ENCODE peak calls at places on chromosomes 5 and 9, in six cellular contexts. V is DND-41; D is GM23248; M is CD4-positive, alpha-beta memory T cell; J is aorta; S is suprapubic skin. E is an unnamed sample. For H3K9me3 and H3K36me3, the result is how much of the 10 kb centered on the place peaks cover.

GRCh38 chr5:94857119-94857518 is 238.7 kb downstream of the SLF1 start:
- DNase-seq in V (no peak), D (no peak), M (no peak), J (no peak), S (no peak), E (no peak)

GRCh38 chr9:137632432-137633161 is 13.8 kb downstream of the EHMT1 start:
- DNase-seq in V (no peak), D (peak), M (no peak), J (no peak), S (no peak), E (no peak)

GRCh38 chr5:23035555-23036090 is 182.5 kb upstream of the CDH12 start:
- DNase-seq in V (no peak), D (no peak), M (no peak), J (no peak), S (no peak), E (no peak)

GRCh38 chr9:70480405-70480980 is 66.0 kb upstream of the KLF9 start:
- DNase-seq in V (no peak), D (peak), M (no peak), J (peak), S (peak), E (no peak)

GRCh38 chr9:27125030-27125429 is 16.0 kb downstream of the TEK start:
- DNase-seq in V (no peak), D (peak), M (no peak), J (no peak), S (no peak), E (no peak)

GRCh38 chr5:79845448-79846197 is 145.4 kb downstream of the MTX3 start:
- DNase-seq in V (no peak), D (peak), M (no peak), J (no peak), S (peak), E (no peak)

GRCh38 chr9:105053209-105053652 is 125.3 kb upstream of the ABCA1 start:
- DNase-seq in V (no peak), D (peak), M (no peak), J (no peak), S (no peak), E (peak)

GRCh38 chr9:120965344-120966004 is 38.9 kb upstream of the TRAF1 start:
- DNase-seq in V (no peak), D (peak), M (no peak), J (no peak), S (no peak), E (no peak)

GRCh38 chr5:1362242-1363015 is 17.5 kb upstream of the CLPTM1L start:
- DNase-seq in V (no peak), D (no peak), M (no peak), J (no peak), S (no peak), E (no peak)

GRCh38 chr9:73080110-73080683 is 71.5 kb upstream of the ANXA1 start:
- DNase-seq in V (no peak), D (no peak), M (no peak), J (no peak), S (no peak), E (no peak)

GRCh38 chr9:127521919-127522304 is 70.6 kb downstream of the LRSAM1 start:
- DNase-seq in V (no peak), D (no peak), M (no peak), J (peak), S (no peak), E (no peak)

GRCh38 chr5:150167908-150168307 is 1.3 kb downstream of the CDX1 start:
- DNase-seq in V (no peak), D (no peak), M (no peak), J (no peak), S (no peak), E (no peak)
- H3K27ac ChIP-seq in V (no peak), D (no peak), M (no peak), J (no peak), S (no peak), E (no peak)

GRCh38 chr9:96686638-96687335 is 31.7 kb upstream of the PRXL2C start:
- DNase-seq in V (no peak), D (peak), M (peak), J (peak), S (peak), E (peak)

GRCh38 chr9:96688215-96688614 is 33.1 kb upstream of the PRXL2C start:
- DNase-seq in V (no peak), D (no peak), M (no peak), J (no peak), S (no peak), E (no peak)

GRCh38 chr9:96688745-96689464 is 33.8 kb upstream of the PRXL2C start:
- DNase-seq in V (no peak), D (no peak), M (no peak), J (no peak), S (no peak), E (no peak)

DNA sequence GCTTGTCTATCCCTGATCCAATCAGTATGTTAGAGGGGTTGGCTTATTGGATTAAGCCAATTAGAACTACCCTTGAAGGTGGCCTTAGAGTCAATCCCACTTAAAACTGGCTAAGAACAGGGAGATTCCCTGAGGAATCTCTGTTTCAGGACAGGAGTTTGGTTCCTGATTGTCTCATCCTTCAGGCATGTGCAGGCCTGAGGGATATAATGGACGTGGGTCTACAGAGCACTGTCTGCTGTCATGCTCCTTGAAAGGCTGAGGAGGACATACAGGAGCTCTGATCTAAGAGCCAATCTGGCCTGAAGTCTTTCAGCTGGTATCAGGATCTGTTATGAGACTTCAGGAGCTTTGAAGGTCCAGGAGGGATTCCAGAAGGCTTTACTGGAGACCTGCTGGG is 36.2 kb upstream of the PRXL2C start:
- DNase-seq in V (no peak), D (no peak), M (no peak), J (no peak), S (no peak), E (no peak)
- H3K9me3 ChIP-seq in V (under half), D (under half), M (under half), J (under half), S (under half), E (under half)

GRCh38 chr5:140018920-140019644 is 24.0 kb downstream of the NRG2 start:
- DNase-seq in V (no peak), D (no peak), M (no peak), J (no peak), S (no peak), E (no peak)

GRCh38 chr5:140018096-140018481 is 25.0 kb downstream of the NRG2 start:
- DNase-seq in V (no peak), D (no peak), M (no peak), J (no peak), S (no peak), E (no peak)

GRCh38 chr5:140018517-140018916 is 24.6 kb downstream of the NRG2 start:
- DNase-seq in V (no peak), D (no peak), M (no peak), J (no peak), S (no peak), E (no peak)

GRCh38 chr5:140015706-140016105 is 27.4 kb downstream of the NRG2 start:
- DNase-seq in V (no peak), D (no peak), M (no peak), J (no peak), S (no peak), E (no peak)

DNA sequence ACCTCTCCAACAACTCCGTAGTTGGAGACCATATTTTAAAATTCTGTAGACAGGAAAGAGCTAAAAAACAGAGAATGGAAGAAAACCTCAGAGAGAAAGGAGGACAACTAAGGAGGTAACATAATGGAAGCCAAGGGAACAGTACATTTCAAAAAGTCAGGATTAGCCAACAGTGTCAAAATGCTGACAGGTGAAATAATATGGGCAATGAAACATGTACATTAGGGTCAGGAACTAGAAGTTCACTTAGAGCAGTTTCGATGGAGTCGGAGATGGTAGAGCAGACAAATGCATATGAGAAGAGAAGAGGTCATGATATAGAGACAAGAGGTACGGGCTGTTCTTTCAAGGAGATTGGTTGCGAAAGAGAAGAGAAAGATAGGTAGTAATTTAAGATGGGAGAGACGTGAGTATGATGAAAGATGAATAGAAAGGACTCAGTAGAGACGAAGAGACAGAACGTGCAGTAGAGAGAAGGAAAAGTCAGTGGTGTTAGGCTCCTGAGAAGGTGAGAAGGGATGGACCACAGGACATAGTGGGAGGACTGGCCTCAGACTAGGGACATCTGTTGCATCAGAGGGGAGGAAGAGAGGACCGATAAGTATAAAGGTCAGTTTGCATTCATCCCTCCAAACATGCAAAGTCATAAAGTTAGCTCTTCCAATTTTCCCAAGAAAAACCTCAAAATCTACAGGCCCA is 25.6 kb downstream of the NRG2 start:
- DNase-seq in V (no peak), D (no peak), M (no peak), J (no peak), S (no peak), E (no peak)
- H3K36me3 ChIP-seq in V (under half), D (under half), M (under half), J (under half), S (under half), E (under half)

DNA sequence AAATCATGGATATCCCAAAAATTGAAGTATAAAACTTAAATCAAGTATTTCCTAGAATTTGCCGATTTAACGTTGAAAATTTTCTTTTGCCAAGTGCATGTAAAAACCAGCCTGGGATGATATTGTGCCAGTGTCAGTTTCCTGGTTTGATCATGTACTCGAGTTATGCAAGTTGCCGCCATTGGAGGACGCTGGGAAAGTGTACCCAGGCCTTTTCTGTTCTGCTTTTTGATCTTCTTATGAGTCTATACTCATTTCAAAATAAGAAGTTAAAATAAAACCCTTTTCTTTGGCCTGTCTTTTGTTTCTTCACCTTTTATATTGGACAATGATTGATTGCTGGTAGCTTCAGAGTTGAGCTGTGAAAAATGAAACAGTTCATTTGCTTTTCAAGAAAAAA is 93.1 kb upstream of the NFIL3 start:
- DNase-seq in V (no peak), D (no peak), M (no peak), J (no peak), S (no peak), E (no peak)
- H3K27ac ChIP-seq in V (no peak), D (no peak), M (no peak), J (no peak), S (no peak), E (no peak)

GRCh38 chr9:136194540-136194939 is 10.4 kb downstream of the LHX3 start:
- DNase-seq in V (no peak), D (no peak), M (no peak), J (no peak), S (no peak), E (no peak)

GRCh38 chr9:136191549-136192286 is 13.2 kb downstream of the LHX3 start:
- DNase-seq in V (no peak), D (no peak), M (no peak), J (no peak), S (no peak), E (no peak)

GRCh38 chr9:136193891-136194279 is 11.0 kb downstream of the LHX3 start:
- DNase-seq in V (no peak), D (no peak), M (no peak), J (no peak), S (no peak), E (no peak)

GRCh38 chr9:136192289-136193126 is 12.4 kb downstream of the LHX3 start:
- DNase-seq in V (no peak), D (peak), M (no peak), J (no peak), S (no peak), E (no peak)

GRCh38 chr9:136193127-136193890 is 11.6 kb downstream of the LHX3 start:
- DNase-seq in V (no peak), D (no peak), M (no peak), J (no peak), S (no peak), E (no peak)
- H3K9me3 ChIP-seq in V (under half), D (under half), M (under half), J (under half), S (under half), E (under half)

DNA sequence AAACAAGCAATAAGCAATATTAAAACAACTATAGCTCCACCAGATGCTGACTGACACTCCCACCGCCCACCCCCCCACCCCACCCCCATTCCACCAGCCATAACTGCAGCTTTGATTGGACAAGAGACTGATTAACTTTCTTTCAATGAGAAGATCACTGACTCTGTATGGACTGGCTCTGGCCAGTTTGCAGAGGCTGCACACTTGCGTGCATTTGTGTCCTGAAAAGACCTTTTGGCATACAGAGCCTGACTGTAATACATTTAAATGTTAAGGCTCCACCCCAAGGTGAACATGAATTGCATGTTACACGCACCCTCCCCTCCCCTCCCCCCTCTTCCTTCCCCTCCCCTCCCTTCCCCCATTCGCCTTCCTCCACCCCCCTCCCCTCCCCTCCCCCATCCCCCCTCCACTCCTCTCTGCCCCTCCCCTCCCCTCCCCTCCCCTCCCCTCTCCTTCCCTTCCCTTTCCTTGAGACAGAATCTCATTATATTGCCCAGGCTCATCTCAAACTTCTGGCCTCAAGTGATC is 31.1 kb downstream of the FGD3 start:
- DNase-seq in V (no peak), D (no peak), M (no peak), J (no peak), S (no peak), E (no peak)
- H3K36me3 ChIP-seq in V (half or more), D (under half), M (under half), J (under half), S (under half), E (under half)

GRCh38 chr9:110599468-110599867 is 19.9 kb upstream of the SVEP1 start:
- DNase-seq in V (no peak), D (peak), M (no peak), J (no peak), S (no peak), E (no peak)
- H3K27ac ChIP-seq in V (no peak), D (no peak), M (no peak), J (no peak), S (no peak), E (no peak)